ENCODE peak calls at places on chromosomes 13 and 19, in five cellular contexts. J is neural progenitor cell, Y is psoas muscle, H is thyroid gland, S is heart left ventricle. T is an unnamed sample.
A peak's percentile ranks its signal among the peaks of the same experiment; 100 is the strongest.

GRCh38 chr19:15252398-15253018 is 20.3 kb upstream of the EPHX3 start:
- DNase-seq in H (no peak), J (peak; percentile 55), Y (no peak), S (no peak), T (no peak)

GRCh38 chr13:48680756-48681392 is 27.1 kb downstream of the CYSLTR2 start:
- DNase-seq in H (no peak), Y (no peak), S (no peak), J (no peak), T (no peak)

GRCh38 chr19:5801796-5802616 is 2.9 kb upstream of the NRTN start:
- DNase-seq in S (no peak), J (peak; percentile 91), H (no peak), Y (no peak), T (no peak)

GRCh38 chr13:29676941-29677452 is 81.5 kb upstream of the SLC7A1 start:
- DNase-seq in Y (no peak), J (peak; percentile 7), S (no peak), H (peak; percentile 62), T (peak; percentile 18)

GRCh38 chr13:33072759-33073158 is 56.5 kb downstream of the KL start:
- DNase-seq in Y (no peak), S (no peak), H (no peak), J (no peak), T (no peak)

GRCh38 chr19:13839938-13840750 is 36.8 kb upstream of the NANOS3 start:
- DNase-seq in H (peak; percentile 47), S (peak; percentile 83), Y (peak; percentile 76), J (no peak), T (peak; percentile 40)

GRCh38 chr19:35556846-35557538 is 6.5 kb downstream of the ATP4A start:
- DNase-seq in Y (no peak), H (no peak), J (no peak), S (no peak), T (no peak)

GRCh38 chr13:50627111-50627510 is 216.4 kb downstream of the DLEU7 start:
- DNase-seq in H (no peak), J (no peak), S (no peak), Y (no peak), T (no peak)

GRCh38 chr19:18373892-18374629 is 11.9 kb upstream of the GDF15 start:
- DNase-seq in H (peak; percentile 93), J (peak; percentile 52), S (peak; percentile 97), Y (peak; percentile 94), T (peak; percentile 93)

GRCh38 chr13:75316427-75316826 is 165.5 kb downstream of the TBC1D4 start:
- DNase-seq in H (no peak), Y (no peak), J (no peak), S (no peak), T (no peak)

GRCh38 chr19:39335168-39335567 is 675 bp downstream of the GMFG start:
- DNase-seq in J (no peak), H (no peak), S (no peak), Y (no peak), T (no peak)

GRCh38 chr13:25095862-25096453 is at the start of gene PABPC3:
- DNase-seq in S (no peak), Y (no peak), H (no peak), J (no peak), T (no peak)

GRCh38 chr19:478236-478888 is 17.5 kb upstream of the SHC2 start:
- DNase-seq in S (no peak), H (no peak), Y (peak; percentile 13), J (no peak), T (no peak)

GRCh38 chr19:482186-483041 is 13.9 kb upstream of the MADCAM1 start:
- DNase-seq in J (peak; percentile 48), Y (no peak), H (no peak), S (no peak), T (peak; percentile 31)

GRCh38 chr19:483332-484072 is 12.8 kb upstream of the MADCAM1 start:
- DNase-seq in J (no peak), Y (no peak), S (no peak), H (no peak), T (no peak)

GRCh38 chr19:484494-484893 is 11.8 kb upstream of the MADCAM1 start:
- DNase-seq in S (no peak), Y (no peak), H (no peak), J (no peak), T (no peak)

GRCh38 chr19:480016-480855 is 16.1 kb upstream of the MADCAM1 start:
- DNase-seq in J (peak; percentile 84), H (peak; percentile 85), S (peak; percentile 87), Y (peak; percentile 84), T (peak; percentile 87)
- H3K4me3 ChIP-seq in J (no peak overlapping the region), H (no peak overlapping the region), S (peak overlapping the region; percentile 48), Y (peak overlapping the region; percentile 55), T (no peak overlapping the region)

DNA sequence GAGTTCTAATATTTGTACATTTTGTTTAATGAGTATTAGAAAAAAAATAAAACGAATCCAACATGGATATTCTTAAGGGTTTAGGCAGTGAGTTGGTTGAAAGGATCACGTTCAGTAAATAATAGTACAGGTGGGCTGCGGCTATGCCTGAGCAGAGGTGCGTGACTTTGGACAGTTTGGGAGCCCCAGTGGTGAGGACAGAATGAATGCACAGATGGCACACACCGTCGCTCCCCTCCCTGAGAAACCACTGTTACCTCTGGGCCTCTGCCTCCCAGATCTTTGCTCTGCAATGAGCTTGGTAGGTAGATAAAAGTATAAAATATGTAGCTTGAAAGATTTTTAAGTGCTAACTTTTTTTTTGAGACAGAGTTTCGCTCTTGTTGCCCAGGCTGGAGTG is 153.3 kb downstream of the SIPA1L3 start:
- DNase-seq in Y (no peak), S (no peak), H (no peak), J (no peak), T (no peak)
- H3K4me1 ChIP-seq in Y (peaks cover 11% of the 10 kb centered on the region), S (no peaks in the 10 kb centered on the region), H (peaks cover 94% of the 10 kb centered on the region), J (peaks cover 31% of the 10 kb centered on the region), T (peaks cover 24% of the 10 kb centered on the region)

GRCh38 chr19:45251452-45252354 is 632 bp downstream of the MARK4 start:
- DNase-seq in H (peak; percentile 16), S (peak; percentile 40), Y (no peak), J (peak; percentile 74), T (peak; percentile 14)
- H3K27ac ChIP-seq in H (peak overlapping the region; percentile 76), S (peak overlapping the region; percentile 69), Y (peak overlapping the region; percentile 66), J (no peak overlapping the region), T (peak overlapping the region; percentile 73)

GRCh38 chr19:16888629-16889371 is at the start of gene F2RL3:
- DNase-seq in J (no peak), S (peak; percentile 76), H (peak; percentile 43), Y (peak; percentile 55), T (peak; percentile 35)

GRCh38 chr19:16891696-16892382 is 3.0 kb downstream of the F2RL3 start:
- DNase-seq in Y (no peak), J (no peak), H (no peak), S (no peak), T (no peak)

GRCh38 chr19:16890461-16891184 is 1.8 kb downstream of the F2RL3 start:
- DNase-seq in S (no peak), J (no peak), H (no peak), Y (no peak), T (no peak)

GRCh38 chr19:16889429-16889882 is 657 bp downstream of the F2RL3 start:
- DNase-seq in Y (no peak), H (no peak), J (no peak), S (peak; percentile 80), T (no peak)

GRCh38 chr19:16889883-16890460 is 1.2 kb downstream of the F2RL3 start:
- DNase-seq in J (no peak), Y (no peak), S (no peak), H (no peak), T (no peak)
- H3K4me3 ChIP-seq in J (no peak overlapping the region), Y (peak overlapping the region; percentile 36), S (no peak overlapping the region), H (no peak overlapping the region), T (no peak overlapping the region)

DNA sequence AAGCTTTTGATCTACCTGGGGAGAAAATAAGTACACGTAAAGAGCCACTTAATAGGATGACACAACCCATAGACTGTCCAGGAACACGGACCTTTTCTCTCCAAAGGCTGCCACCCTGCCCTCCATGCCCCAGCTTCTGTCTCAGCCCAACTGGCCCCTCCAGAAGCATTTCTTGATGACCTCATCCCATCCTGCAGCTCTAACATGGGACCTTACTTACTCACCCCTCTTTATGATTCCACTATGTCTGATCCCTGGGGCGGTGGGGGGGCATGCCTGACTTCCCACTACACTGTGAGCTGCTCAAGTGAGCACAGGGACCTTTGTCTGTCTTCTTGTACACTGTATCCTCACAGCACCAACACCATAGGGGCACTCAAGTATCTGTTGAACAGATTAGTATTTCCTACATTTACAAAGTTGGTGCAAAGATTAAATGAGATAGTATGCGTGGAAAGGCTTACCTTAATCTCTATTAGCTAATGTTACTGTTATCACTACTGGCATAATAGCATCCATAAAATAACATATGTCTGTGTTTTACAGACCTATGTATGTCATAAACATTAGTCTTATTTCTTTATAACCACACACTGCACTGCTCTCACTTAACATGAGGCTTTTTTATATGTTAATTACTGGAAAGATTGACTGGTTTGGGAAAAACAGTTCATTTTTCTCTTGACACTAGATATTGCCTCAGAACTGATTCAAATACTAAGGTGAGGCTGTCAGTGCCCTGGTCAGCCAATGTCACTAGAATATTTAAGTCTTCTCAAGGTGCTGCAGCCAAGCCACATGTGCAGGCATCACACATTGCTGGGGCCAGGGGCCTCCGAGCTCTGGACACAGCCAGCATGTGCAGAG is 100.9 kb downstream of the FOXO1 start:
- DNase-seq in J (no peak), H (no peak), S (no peak), Y (no peak), T (no peak)
- H3K4me1 ChIP-seq in J (peaks cover 3% of the 10 kb centered on the region), H (peaks cover 83% of the 10 kb centered on the region), S (peaks cover 56% of the 10 kb centered on the region), Y (peaks cover 80% of the 10 kb centered on the region), T (peaks cover 72% of the 10 kb centered on the region)

DNA sequence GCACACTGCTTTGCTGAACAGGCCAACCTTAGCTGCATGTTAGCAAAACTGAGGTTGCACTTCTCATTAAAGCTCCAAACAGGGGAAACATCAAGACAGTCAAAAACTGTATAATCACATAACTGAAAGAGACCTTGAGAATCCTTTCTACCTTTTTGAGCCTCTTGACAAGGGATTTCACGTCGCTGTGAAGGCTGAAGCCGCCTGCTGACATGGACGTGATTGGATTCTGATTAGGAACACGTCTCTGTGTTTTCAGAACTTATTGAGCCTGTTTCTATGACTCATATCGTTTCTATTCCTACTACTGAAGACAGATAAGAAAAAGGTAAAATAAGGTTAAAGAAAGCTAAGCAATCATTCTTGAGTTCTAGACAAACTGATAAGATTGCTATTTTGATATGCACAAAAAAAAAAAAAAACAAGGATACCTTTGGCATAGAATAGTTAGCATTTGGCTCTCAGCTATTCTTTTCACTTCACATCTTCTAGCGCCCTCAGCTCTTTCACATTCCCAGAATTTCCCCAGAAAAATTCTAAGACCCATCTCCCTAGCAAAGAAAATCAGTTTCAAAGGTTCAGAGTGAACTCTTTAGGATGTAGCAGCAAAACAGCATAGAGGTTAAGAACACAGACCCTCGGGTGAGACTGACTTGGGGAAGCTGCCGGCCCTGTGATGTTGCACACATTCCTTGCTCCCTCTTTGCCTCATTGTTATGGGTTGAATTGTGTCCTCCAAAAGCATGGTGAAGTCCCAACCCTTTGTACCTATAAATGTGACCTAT is 81.6 kb downstream of the DOCK9 start:
- DNase-seq in H (no peak), S (no peak), J (no peak), Y (no peak), T (no peak)
- H3K27ac ChIP-seq in H (no peak overlapping the region), S (no peak overlapping the region), J (no peak overlapping the region), Y (no peak overlapping the region), T (no peak overlapping the region)

T was measured in body of pancreas.